ENCODE peak calls at places on chromosomes 4 and X, in nine cellular contexts. J is HFF-Myc, D is suprapubic skin, L is astrocyte of the spinal cord, E is astrocyte, Y is Karpas-422, V is fibroblast of mammary gland, O is A549, Q is fibroblast of lung. A is an unnamed sample.

GRCh38 chr4:174528226-174528625 is 5.9 kb upstream of the HPGD start:
- DNase-seq in J (no peak), D (no peak), L (no peak), E (no peak), Y (no peak), V (peak), O (no peak), Q (no peak), A (no peak)

GRCh38 chr4:19982556-19982955 is 269.1 kb upstream of the SLIT2 start:
- DNase-seq in J (peak), D (no peak), L (peak), E (peak), Y (no peak), V (peak), O (no peak), Q (peak), A (no peak)

GRCh38 chr4:2363056-2363719 is 55.3 kb downstream of the ZFYVE28 start:
- DNase-seq in J (no peak), D (no peak), L (no peak), E (no peak), Y (no peak), V (peak), O (no peak), Q (no peak), A (no peak)

GRCh38 chrX:105211051-105211575 is 9.4 kb downstream of the TEX13A start:
- DNase-seq in J (no peak), D (no peak), L (no peak), E (no peak), Y (no peak), V (peak), O (no peak), Q (no peak), A (no peak)

GRCh38 chr4:113293043-113293560 is 243.6 kb downstream of the ANK2 start:
- DNase-seq in J (no peak), D (no peak), L (peak), E (peak), Y (no peak), V (peak), O (no peak), Q (peak), A (no peak)

GRCh38 chr4:85522836-85523235 is 47.9 kb downstream of the ARHGAP24 start:
- DNase-seq in J (no peak), D (no peak), L (peak), E (peak), Y (no peak), V (no peak), O (no peak), Q (no peak), A (no peak)

GRCh38 chr4:176002007-176002623 is 63.5 kb upstream of the WDR17 start:
- DNase-seq in J (no peak), D (no peak), L (no peak), E (peak), Y (no peak), V (no peak), O (peak), Q (peak), A (no peak)

GRCh38 chr4:124711469-124712416 is 789 bp downstream of the ANKRD50 start:
- DNase-seq in J (no peak), D (peak), L (peak), E (peak), Y (no peak), V (peak), O (peak), Q (peak), A (peak)

GRCh38 chr4:115376866-115377265 is 263.4 kb upstream of the NDST4 start:
- DNase-seq in J (no peak), D (no peak), L (no peak), E (no peak), Y (no peak), V (no peak), O (no peak), Q (no peak), A (no peak)

GRCh38 chrX:20432048-20432447 is 165.3 kb upstream of the RPS6KA3 start:
- DNase-seq in J (peak), D (no peak), L (peak), E (peak), Y (no peak), V (peak), O (no peak), Q (peak), A (no peak)

GRCh38 chrX:108735680-108736508 is 469 bp downstream of the IRS4 start:
- DNase-seq in J (no peak), D (no peak), L (peak), E (peak), Y (no peak), V (no peak), O (no peak), Q (peak), A (no peak)

GRCh38 chr4:150211016-150211415 is 132.8 kb downstream of the DCLK2 start:
- DNase-seq in J (no peak), D (no peak), L (peak), E (no peak), Y (no peak), V (peak), O (no peak), Q (no peak), A (no peak)

GRCh38 chr4:144734522-144734921 is 88.6 kb downstream of the HHIP start:
- DNase-seq in J (peak), D (no peak), L (peak), E (peak), Y (no peak), V (peak), O (no peak), Q (peak), A (peak)

GRCh38 chrX:1581132-1581531 is 10.3 kb upstream of the AKAP17A start:
- DNase-seq in J (peak), D (no peak), L (peak), E (no peak), Y (peak), V (peak), O (peak), Q (no peak), A (no peak)

GRCh38 chr4:108036252-108036651 is 46.6 kb downstream of the HADH start:
- DNase-seq in J (no peak), D (no peak), L (no peak), E (no peak), Y (no peak), V (no peak), O (no peak), Q (no peak), A (no peak)

GRCh38 chr4:4923208-4923607 is 63.7 kb downstream of the MSX1 start:
- DNase-seq in J (no peak), D (no peak), L (no peak), E (no peak), Y (no peak), V (no peak), O (no peak), Q (no peak), A (no peak)

GRCh38 chr4:74654230-74654681 is 140.1 kb downstream of the BTC start:
- DNase-seq in J (no peak), D (no peak), L (no peak), E (peak), Y (no peak), V (no peak), O (peak), Q (no peak), A (peak)

GRCh38 chrX:2135421-2135820 is 365.4 kb downstream of the DHRSX start:
- DNase-seq in J (no peak), D (no peak), L (no peak), E (no peak), Y (no peak), V (no peak), O (no peak), Q (no peak), A (no peak)

GRCh38 chrX:129984196-129984962 is 1.9 kb downstream of the BCORL1 start:
- DNase-seq in J (no peak), D (no peak), L (no peak), E (no peak), Y (peak), V (no peak), O (peak), Q (no peak), A (no peak)

GRCh38 chr4:20126906-20127305 is 124.8 kb upstream of the SLIT2 start:
- DNase-seq in J (no peak), D (no peak), L (peak), E (peak), Y (no peak), V (peak), O (no peak), Q (peak), A (no peak)

GRCh38 chr4:152352645-152353116 is 183.2 kb downstream of the FBXW7 start:
- DNase-seq in J (peak), D (no peak), L (peak), E (peak), Y (peak), V (peak), O (peak), Q (peak), A (peak)

GRCh38 chr4:154126276-154126675 is 337.4 kb upstream of the SFRP2 start:
- DNase-seq in J (no peak), D (no peak), L (peak), E (peak), Y (no peak), V (peak), O (no peak), Q (no peak), A (no peak)

GRCh38 chr4:68079918-68080317 is 49.8 kb downstream of the TMPRSS11F start:
- DNase-seq in J (no peak), D (no peak), L (no peak), E (no peak), Y (peak), V (no peak), O (no peak), Q (no peak), A (no peak)

GRCh38 chr4:97938141-97938540 is 205.1 kb downstream of the STPG2 start:
- DNase-seq in J (no peak), D (no peak), L (no peak), E (no peak), Y (no peak), V (no peak), O (no peak), Q (no peak), A (no peak)

GRCh38 chrX:81957318-81957717 is 755.4 kb downstream of the SH3BGRL start:
- DNase-seq in J (no peak), D (no peak), L (no peak), E (no peak), Y (no peak), V (peak), O (no peak), Q (no peak), A (no peak)

DNA sequence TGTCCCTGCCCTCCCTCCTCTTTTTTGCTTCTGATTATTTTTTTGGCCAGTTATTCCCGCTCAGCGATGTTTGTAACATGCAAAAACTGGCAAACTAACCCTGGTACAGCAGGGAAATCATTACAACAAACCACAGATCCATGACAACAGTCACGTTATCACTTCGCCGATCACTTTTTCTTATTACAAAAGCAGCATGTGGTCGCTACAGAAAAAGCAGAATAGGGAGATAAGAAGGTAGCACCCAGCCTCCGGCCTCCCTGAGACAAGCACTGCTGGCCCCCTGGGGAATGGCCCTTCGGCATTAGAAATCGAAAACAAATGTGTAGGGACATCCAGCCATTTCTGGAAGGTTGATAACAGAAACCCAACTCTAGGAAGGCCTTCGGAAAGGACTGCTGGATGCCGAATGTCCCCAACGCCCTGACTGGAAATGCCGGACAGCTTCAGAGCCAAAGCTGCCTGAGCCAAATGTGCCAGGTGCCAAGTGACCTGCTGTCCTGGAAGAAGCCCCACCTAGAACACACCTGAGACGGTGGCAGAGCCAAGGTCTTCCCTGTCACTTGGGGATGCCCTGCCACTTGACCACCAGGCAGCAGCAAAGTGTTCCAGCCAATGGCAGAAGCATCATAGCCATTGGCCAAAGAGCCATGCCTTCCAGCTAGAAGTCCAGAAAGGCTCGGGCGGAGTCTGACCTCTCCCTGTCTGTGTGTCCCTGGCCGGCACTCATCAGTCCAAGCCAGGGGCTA is 2.9 kb downstream of the IDH3G start:
- DNase-seq in J (no peak), D (no peak), L (no peak), E (no peak), Y (no peak), V (no peak), O (no peak), Q (no peak), A (no peak)
- H3K4me3 ChIP-seq in J (no peak), D (no peak), L (no peak), E (no peak), Y (no peak), V (no peak), O (no peak), Q (no peak), A (no peak)

GRCh38 chrX:153412746-153413720 is 1.8 kb downstream of the ZFP92 start:
- DNase-seq in J (no peak), D (no peak), L (no peak), E (no peak), Y (no peak), V (no peak), O (no peak), Q (peak), A (no peak)
- H3K4me3 ChIP-seq in J (no peak), D (no peak), L (no peak), E (no peak), Y (no peak), V (no peak), O (no peak), Q (no peak), A (no peak)

GRCh38 chrX:37781808-37782207 is 1.9 kb downstream of the CYBB start:
- DNase-seq in J (no peak), D (no peak), L (no peak), E (no peak), Y (no peak), V (no peak), O (no peak), Q (no peak), A (no peak)

GRCh38 chrX:37783284-37783683 is 3.4 kb downstream of the CYBB start:
- DNase-seq in J (no peak), D (no peak), L (no peak), E (no peak), Y (no peak), V (no peak), O (no peak), Q (no peak), A (no peak)

GRCh38 chrX:37776987-37777325 is 2.9 kb upstream of the CYBB start:
- DNase-seq in J (no peak), D (no peak), L (no peak), E (no peak), Y (no peak), V (no peak), O (no peak), Q (no peak), A (no peak)

GRCh38 chrX:37776283-37776986 is 3.4 kb upstream of the CYBB start:
- DNase-seq in J (no peak), D (no peak), L (no peak), E (no peak), Y (peak), V (no peak), O (no peak), Q (no peak), A (no peak)

GRCh38 chrX:37779857-37780256 is at the start of gene CYBB:
- DNase-seq in J (no peak), D (no peak), L (no peak), E (no peak), Y (no peak), V (no peak), O (no peak), Q (no peak), A (no peak)
- H3K4me3 ChIP-seq in J (no peak), D (no peak), L (no peak), E (no peak), Y (no peak), V (no peak), O (no peak), Q (no peak), A (no peak)

GRCh38 chrX:53095796-53096195 is 1.9 kb downstream of the KANTR start:
- DNase-seq in J (no peak), D (no peak), L (no peak), E (no peak), Y (no peak), V (no peak), O (no peak), Q (no peak), A (no peak)

GRCh38 chrX:53091354-53091753 is 2.6 kb upstream of the KANTR start:
- DNase-seq in J (no peak), D (no peak), L (no peak), E (no peak), Y (no peak), V (no peak), O (no peak), Q (no peak), A (no peak)

GRCh38 chrX:53093177-53093655 is 726 bp upstream of the KANTR start:
- DNase-seq in J (no peak), D (peak), L (peak), E (peak), Y (peak), V (peak), O (peak), Q (peak), A (no peak)

GRCh38 chrX:53094584-53094908 is 604 bp downstream of the KANTR start:
- DNase-seq in J (no peak), D (no peak), L (no peak), E (no peak), Y (no peak), V (no peak), O (no peak), Q (no peak), A (no peak)

GRCh38 chrX:53093748-53094583 is at the start of gene KANTR:
- DNase-seq in J (peak), D (peak), L (peak), E (peak), Y (peak), V (peak), O (peak), Q (peak), A (peak)
- H3K4me3 ChIP-seq in J (peak), D (peak), L (peak), E (peak), Y (peak), V (peak), O (peak), Q (peak), A (peak)